ENCODE peak calls at places on chromosomes 6 and 20, in eight cellular contexts. E is neural progenitor cell, J is adrenal gland, U is HepG2, F is BE2C, P is cardiac muscle cell, L is fibroblast of lung, X is H1. W is an unnamed sample.
A peak's percentile ranks its signal among the peaks of the same experiment; 100 is the strongest.

GRCh38 chr20:5361176-5361575 is 44.4 kb upstream of the PROKR2 start:
- DNase-seq in E (no peak), J (no peak), U (no peak), F (no peak), P (no peak), L (no peak), X (no peak), W (no peak)

GRCh38 chr6:166758136-166758704 is 131.2 kb upstream of the RPS6KA2 start:
- DNase-seq in E (no peak), J (no peak), U (no peak), F (no peak), P (no peak), L (no peak), X (no peak), W (no peak)

GRCh38 chr20:38726849-38727601 is 2.7 kb downstream of the SLC32A1 start:
- DNase-seq in E (peak; percentile 93), J (peak; percentile 25), U (peak; percentile 61), F (peak; percentile 84), P (peak; percentile 88), L (peak; percentile 15), X (no peak), W (no peak)

GRCh38 chr6:33620158-33620583 is 951 bp upstream of the ITPR3 start:
- DNase-seq in E (peak; percentile 53), J (peak; percentile 43), U (no peak), F (no peak), P (no peak), L (no peak), X (no peak), W (peak; percentile 50)

GRCh38 chr20:39775110-39775509 is 813.0 kb downstream of the DHX35 start:
- DNase-seq in E (no peak), J (peak; percentile 95), U (no peak), F (no peak), P (no peak), L (peak; percentile 65), X (no peak), W (peak; percentile 95)

GRCh38 chr6:439681-440167 is 48.2 kb downstream of the IRF4 start:
- DNase-seq in E (no peak), J (no peak), U (no peak), F (no peak), P (no peak), L (peak; percentile 42), X (no peak), W (peak; percentile 42)

GRCh38 chr6:15716889-15717288 is 54.1 kb upstream of the DTNBP1 start:
- DNase-seq in E (no peak), J (no peak), U (no peak), F (no peak), P (no peak), L (no peak), X (no peak), W (no peak)

GRCh38 chr6:42914546-42914945 is 1.3 kb upstream of the PTCRA start:
- DNase-seq in E (no peak), J (no peak), U (no peak), F (no peak), P (no peak), L (no peak), X (no peak), W (no peak)

GRCh38 chr6:44527191-44527960 is 139.9 kb downstream of the CDC5L start:
- DNase-seq in E (no peak), J (no peak), U (no peak), F (no peak), P (no peak), L (no peak), X (no peak), W (no peak)

GRCh38 chr6:84033523-84034451 is at the start of gene MRAP2:
- DNase-seq in E (peak; percentile 78), J (peak; percentile 2), U (no peak), F (peak; percentile 65), P (peak; percentile 74), L (no peak), X (no peak), W (peak; percentile 37)

GRCh38 chr6:139711714-139712585 is 337.5 kb upstream of the CITED2 start:
- DNase-seq in E (no peak), J (no peak), U (no peak), F (no peak), P (no peak), L (peak; percentile 46), X (no peak), W (no peak)

GRCh38 chr20:12660918-12661317 is 347.9 kb upstream of the SPTLC3 start:
- DNase-seq in E (peak; percentile 68), J (no peak), U (peak; percentile 13), F (peak; percentile 14), P (peak; percentile 77), L (no peak), X (peak; percentile 33), W (no peak)

GRCh38 chr6:114747995-114748625 is 405.3 kb upstream of the HS3ST5 start:
- DNase-seq in E (peak; percentile 58), J (peak; percentile 70), U (peak; percentile 21), F (peak; percentile 77), P (peak; percentile 71), L (peak; percentile 72), X (no peak), W (no peak)

GRCh38 chr20:38650010-38650409 is 48.4 kb downstream of the ARHGAP40 start:
- DNase-seq in E (no peak), J (no peak), U (no peak), F (no peak), P (no peak), L (no peak), X (no peak), W (no peak)

GRCh38 chr6:2448826-2449571 is 203.6 kb upstream of the GMDS start:
- DNase-seq in E (peak; percentile 82), J (peak; percentile 32), U (peak; percentile 72), F (peak; percentile 40), P (peak; percentile 72), L (peak; percentile 88), X (no peak), W (no peak)

GRCh38 chr6:40627316-40627715 is 40.2 kb upstream of the LRFN2 start:
- DNase-seq in E (no peak), J (no peak), U (no peak), F (peak; percentile 79), P (no peak), L (no peak), X (no peak), W (no peak)

GRCh38 chr6:91273729-91274128 is 686.9 kb upstream of the MAP3K7 start:
- DNase-seq in E (no peak), J (peak; percentile 23), U (no peak), F (peak; percentile 37), P (no peak), L (peak; percentile 15), X (no peak), W (peak; percentile 85)

GRCh38 chr6:113564401-113565161 is 292.6 kb upstream of the MARCKS start:
- DNase-seq in E (peak; percentile 83), J (peak; percentile 56), U (peak; percentile 74), F (peak; percentile 90), P (peak; percentile 95), L (peak; percentile 94), X (peak; percentile 77), W (peak; percentile 75)

GRCh38 chr6:150924808-150925654 is 59.5 kb downstream of the MTHFD1L start:
- DNase-seq in E (no peak), J (no peak), U (no peak), F (no peak), P (no peak), L (no peak), X (no peak), W (peak; percentile 28)

DNA sequence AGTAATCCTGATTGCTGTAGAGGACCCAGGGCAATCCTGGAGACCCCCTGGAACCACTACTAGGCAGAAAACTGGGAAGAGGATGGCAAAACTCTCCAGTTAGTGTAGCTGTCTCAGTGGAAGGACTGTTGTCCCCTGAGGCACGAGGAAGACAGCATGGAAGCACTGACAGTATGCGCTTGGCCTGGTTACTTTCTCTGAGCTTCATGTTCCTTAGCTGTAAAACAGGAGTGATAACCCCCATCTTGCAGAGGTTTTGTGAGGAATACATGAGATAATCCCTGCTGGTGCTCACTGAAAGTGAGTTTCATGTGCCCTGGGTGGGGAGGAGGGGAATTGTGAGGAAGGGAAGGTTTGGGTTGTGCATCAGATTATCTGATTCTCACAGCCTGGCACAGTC is 3.2 kb downstream of the NT5E start:
- DNase-seq in E (no peak), J (no peak), U (no peak), F (no peak), P (no peak), L (no peak), X (no peak), W (no peak)
- H3K4me3 ChIP-seq in E (no peak overlapping the region), J (no peak overlapping the region), U (no peak overlapping the region), F (no peak overlapping the region), P (no peak overlapping the region), L (peak overlapping the region; percentile 22), X (no peak overlapping the region), W (no peak overlapping the region)

GRCh38 chr20:50538276-50538675 is 28.1 kb downstream of the PTPN1 start:
- DNase-seq in E (no peak), J (no peak), U (no peak), F (no peak), P (no peak), L (no peak), X (no peak), W (no peak)

GRCh38 chr20:50534567-50534966 is 24.4 kb downstream of the PTPN1 start:
- DNase-seq in E (no peak), J (peak; percentile 55), U (no peak), F (no peak), P (no peak), L (peak; percentile 89), X (no peak), W (no peak)

GRCh38 chr20:50536333-50536732 is 26.1 kb downstream of the PTPN1 start:
- DNase-seq in E (peak; percentile 71), J (no peak), U (no peak), F (no peak), P (no peak), L (no peak), X (no peak), W (no peak)

GRCh38 chr20:50535162-50535561 is 25.0 kb downstream of the PTPN1 start:
- DNase-seq in E (no peak), J (no peak), U (no peak), F (no peak), P (no peak), L (no peak), X (no peak), W (no peak)

GRCh38 chr20:50537546-50538201 is 27.5 kb downstream of the PTPN1 start:
- DNase-seq in E (no peak), J (no peak), U (no peak), F (no peak), P (no peak), L (no peak), X (no peak), W (no peak)
- H3K4me1 ChIP-seq in E (peaks cover 32% of the 10 kb centered on the region), J (peaks cover 53% of the 10 kb centered on the region), U (peaks cover 25% of the 10 kb centered on the region), F (no peaks in the 10 kb centered on the region), P (peaks cover 9% of the 10 kb centered on the region), L (peaks cover 29% of the 10 kb centered on the region), X (peaks cover 3% of the 10 kb centered on the region), W (peaks cover 22% of the 10 kb centered on the region)

DNA sequence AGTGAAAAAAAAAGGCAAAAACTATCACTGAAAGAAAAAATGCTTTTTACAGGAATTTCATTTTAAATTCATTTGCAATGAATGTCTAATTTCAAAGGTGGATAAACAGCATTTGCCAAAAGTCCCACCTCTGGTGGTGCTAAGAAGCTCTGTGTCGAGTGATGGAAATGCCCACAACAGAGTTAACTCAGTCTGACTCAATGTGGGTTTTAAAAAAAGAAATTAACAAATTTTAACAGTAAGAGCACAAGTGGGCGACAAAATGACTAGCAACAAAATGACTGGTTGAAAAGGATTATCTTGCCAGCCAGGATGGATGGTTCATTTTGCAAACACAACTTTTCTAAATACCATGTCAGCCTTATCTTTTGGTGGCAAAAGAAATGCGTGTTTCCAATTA is 14.3 kb upstream of the TAGAP start:
- DNase-seq in E (no peak), J (no peak), U (no peak), F (no peak), P (no peak), L (no peak), X (no peak), W (no peak)
- H3K27me3 ChIP-seq in E (peaks cover 4% of the 10 kb centered on the region), J (no peaks in the 10 kb centered on the region), U (peaks cover 6% of the 10 kb centered on the region), F (peaks cover 98% of the 10 kb centered on the region), P (no peaks in the 10 kb centered on the region), L (peaks cover 7% of the 10 kb centered on the region), X (no peaks in the 10 kb centered on the region), W (no peaks in the 10 kb centered on the region)

GRCh38 chr6:159056003-159056402 is 11.2 kb upstream of the TAGAP start:
- DNase-seq in E (no peak), J (no peak), U (no peak), F (no peak), P (no peak), L (no peak), X (no peak), W (no peak)
- H3K4me3 ChIP-seq in E (no peak overlapping the region), J (no peak overlapping the region), U (no peak overlapping the region), F (no peak overlapping the region), P (no peak overlapping the region), L (no peak overlapping the region), X (no peak overlapping the region), W (no peak overlapping the region)